ENCODE peak calls at places on chromosomes 1 and 21, in four cellular contexts. One of them, this sample, is unnamed.

GRCh38 chr21:36818051-36818450 is 119.1 kb downstream of the SIM2 start:
- DNase-seq in NCI-H2029 treated with DMSO at 0.1 percent for 48 hours: no peak
- DNase-seq in AG10803: no peak
- DNase-seq in cardiac fibroblast: no peak
- DNase-seq in this sample: no peak

GRCh38 chr21:31665397-31665796 is 5.9 kb downstream of the SOD1 start:
- DNase-seq in cardiac fibroblast: peak
- DNase-seq in AG10803: no peak
- DNase-seq in NCI-H2029 treated with DMSO at 0.1 percent for 48 hours: no peak
- DNase-seq in this sample: no peak

GRCh38 chr1:59880735-59881134 is 45.8 kb downstream of the CYP2J2 start:
- DNase-seq in cardiac fibroblast: peak
- DNase-seq in AG10803: peak
- DNase-seq in NCI-H2029 treated with DMSO at 0.1 percent for 48 hours: no peak
- DNase-seq in this sample: no peak

GRCh38 chr21:15014220-15014619 is 50.6 kb downstream of the NRIP1 start:
- DNase-seq in NCI-H2029 treated with DMSO at 0.1 percent for 48 hours: no peak
- DNase-seq in AG10803: no peak
- DNase-seq in cardiac fibroblast: no peak
- DNase-seq in this sample: no peak

GRCh38 chr1:100847481-100847880 is 47.2 kb downstream of the EXTL2 start:
- DNase-seq in AG10803: peak
- DNase-seq in NCI-H2029 treated with DMSO at 0.1 percent for 48 hours: no peak
- DNase-seq in cardiac fibroblast: peak
- DNase-seq in this sample: no peak

GRCh38 chr1:84374991-84375838 is 23.1 kb upstream of the DNASE2B start:
- DNase-seq in AG10803: peak
- DNase-seq in NCI-H2029 treated with DMSO at 0.1 percent for 48 hours: no peak
- DNase-seq in cardiac fibroblast: peak
- DNase-seq in this sample: no peak

GRCh38 chr1:169107673-169108160 is 1.2 kb downstream of the ATP1B1 start:
- DNase-seq in AG10803: peak
- DNase-seq in cardiac fibroblast: peak
- DNase-seq in NCI-H2029 treated with DMSO at 0.1 percent for 48 hours: no peak
- DNase-seq in this sample: no peak

GRCh38 chr1:209815931-209816338 is 10.0 kb upstream of the IRF6 start:
- DNase-seq in NCI-H2029 treated with DMSO at 0.1 percent for 48 hours: no peak
- DNase-seq in cardiac fibroblast: no peak
- DNase-seq in AG10803: no peak
- DNase-seq in this sample: peak

GRCh38 chr1:235906436-235906835 is 39.7 kb upstream of the LYST start:
- DNase-seq in AG10803: no peak
- DNase-seq in cardiac fibroblast: no peak
- DNase-seq in NCI-H2029 treated with DMSO at 0.1 percent for 48 hours: no peak
- DNase-seq in this sample: no peak

GRCh38 chr1:30816211-30817082 is 58.9 kb upstream of the LAPTM5 start:
- DNase-seq in AG10803: peak
- DNase-seq in cardiac fibroblast: peak
- DNase-seq in NCI-H2029 treated with DMSO at 0.1 percent for 48 hours: no peak
- DNase-seq in this sample: peak

GRCh38 chr1:67439277-67440029 is 9.3 kb upstream of the SERBP1 start:
- DNase-seq in AG10803: no peak
- DNase-seq in cardiac fibroblast: no peak
- DNase-seq in NCI-H2029 treated with DMSO at 0.1 percent for 48 hours: no peak
- DNase-seq in this sample: no peak

GRCh38 chr1:8987881-8988617 is 38.2 kb downstream of the SLC2A7 start:
- DNase-seq in NCI-H2029 treated with DMSO at 0.1 percent for 48 hours: no peak
- DNase-seq in AG10803: peak
- DNase-seq in cardiac fibroblast: peak
- DNase-seq in this sample: no peak